ENCODE peak calls at places on chromosomes 7 and 10, in six cellular contexts. X, K, G, Y, T and V are unnamed samples.

GRCh38 chr7:7920481-7920880 is 48.1 kb upstream of the GLCCI1 start:
- DNase-seq in T (no peak), K (no peak), X (no peak), Y (no peak), G (no peak), V (no peak)

GRCh38 chr7:143323650-143324049 is 7.7 kb downstream of the CLCN1 start:
- DNase-seq in K (no peak), T (no peak), G (no peak), X (no peak), Y (no peak), V (no peak)

GRCh38 chr7:88354999-88355398 is 48.3 kb upstream of the STEAP4 start:
- DNase-seq in G (no peak), K (no peak), Y (no peak), X (no peak), T (no peak), V (no peak)

GRCh38 chr10:44180321-44181154 is 204.4 kb downstream of the CXCL12 start:
- DNase-seq in G (peak; percentile 99), Y (peak; percentile 90), T (peak; percentile 88), K (no peak), X (no peak), V (no peak)

GRCh38 chr10:114491419-114491818 is 87.1 kb upstream of the AFAP1L2 start:
- DNase-seq in Y (no peak), K (no peak), G (no peak), T (peak; percentile 81), X (peak; percentile 40), V (no peak)

GRCh38 chr10:807163-807957 is 117.9 kb upstream of the DIP2C start:
- DNase-seq in X (no peak), Y (no peak), T (no peak), G (no peak), K (no peak), V (no peak)

GRCh38 chr7:156820445-156821063 is 72.4 kb downstream of the LMBR1 start:
- DNase-seq in Y (no peak), G (no peak), T (no peak), K (no peak), X (no peak), V (no peak)

GRCh38 chr7:24966802-24967201 is 13.2 kb downstream of the OSBPL3 start:
- DNase-seq in T (no peak), X (peak; percentile 36), Y (no peak), K (no peak), G (no peak), V (no peak)

GRCh38 chr10:118775478-118775877 is 20.7 kb upstream of the CACUL1 start:
- DNase-seq in Y (no peak), K (no peak), X (no peak), G (no peak), T (no peak), V (no peak)

GRCh38 chr7:124713086-124713485 is 52.5 kb downstream of the GPR37 start:
- DNase-seq in G (no peak), K (no peak), X (no peak), Y (no peak), T (no peak), V (no peak)

GRCh38 chr7:135177021-135177696 is 6.7 kb upstream of the CYREN start:
- DNase-seq in Y (no peak), K (no peak), T (no peak), G (no peak), X (peak; percentile 98), V (no peak)

GRCh38 chr10:27373566-27374160 is 130.4 kb upstream of the RAB18 start:
- DNase-seq in K (no peak), T (no peak), G (no peak), Y (no peak), X (peak; percentile 44), V (no peak)

GRCh38 chr10:60098676-60099601 is 192.6 kb upstream of the CCDC6 start:
- DNase-seq in K (no peak), G (no peak), T (no peak), X (no peak), Y (no peak), V (no peak)

GRCh38 chr10:133393401-133394063 is 425 bp upstream of the MTG1 start:
- DNase-seq in T (peak; percentile 50), G (no peak), X (no peak), K (no peak), Y (no peak), V (no peak)

GRCh38 chr7:39952378-39952777 is 2.3 kb downstream of the CDK13 start:
- DNase-seq in K (no peak), Y (no peak), T (no peak), G (peak; percentile 78), X (peak; percentile 50), V (no peak)

GRCh38 chr7:47647213-47647985 is 65.5 kb upstream of the TNS3 start:
- DNase-seq in K (no peak), G (no peak), Y (no peak), T (no peak), X (no peak), V (no peak)

GRCh38 chr10:67657775-67658174 is 38.2 kb downstream of the CTNNA3 start:
- DNase-seq in Y (no peak), T (no peak), G (no peak), K (no peak), X (no peak), V (no peak)

GRCh38 chr7:158372400-158373302 is 215.0 kb downstream of the PTPRN2 start:
- DNase-seq in Y (no peak), T (no peak), K (no peak), X (no peak), G (no peak), V (no peak)

GRCh38 chr10:88497878-88498277 is 85.2 kb downstream of the RNLS start:
- DNase-seq in K (no peak), X (no peak), Y (no peak), T (no peak), G (peak; percentile 41), V (no peak)

GRCh38 chr7:47291461-47292051 is 290.4 kb downstream of the TNS3 start:
- DNase-seq in G (peak; percentile 95), K (peak; percentile 88), Y (peak; percentile 61), T (no peak), X (peak; percentile 98), V (no peak)

GRCh38 chr10:133293810-133294119 is 14.9 kb downstream of the TUBGCP2 start:
- DNase-seq in K (no peak), Y (no peak), X (no peak), T (no peak), G (no peak), V (no peak)

GRCh38 chr7:150924256-150924851 is 53.8 kb downstream of the KCNH2 start:
- DNase-seq in Y (no peak), T (no peak), X (no peak), K (no peak), G (no peak), V (peak; percentile 18)

GRCh38 chr7:91636129-91636724 is 244.3 kb downstream of the MTERF1 start:
- DNase-seq in T (no peak), G (peak; percentile 8), K (no peak), X (peak; percentile 35), Y (no peak), V (peak; percentile 31)
- TF ChIP-seq CTCF in T (peak; percentile 37), G (peak; percentile 52), K (peak; percentile 82), X (peak; percentile 73), Y (peak; percentile 43), V (peak; percentile 67)

DNA sequence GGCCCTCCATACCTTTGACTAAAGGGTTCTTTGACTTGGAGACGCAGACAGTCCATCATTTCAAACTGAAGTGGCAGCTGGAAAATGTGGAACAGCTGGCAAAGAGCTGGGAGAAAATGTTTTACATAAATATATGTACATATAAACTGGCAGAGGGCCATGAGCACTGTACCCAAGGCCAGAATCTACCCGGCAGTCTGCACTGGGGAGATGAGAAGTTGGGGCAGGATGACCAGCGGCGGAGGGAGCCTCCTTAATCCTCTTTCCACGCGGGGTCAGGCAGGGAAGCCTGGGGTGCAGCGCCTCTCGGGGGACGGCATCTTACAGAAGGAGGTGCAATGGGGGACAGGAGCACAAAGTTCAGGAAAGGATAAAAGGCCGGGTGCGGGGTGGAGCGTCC is 1.3 kb downstream of the GLI3 start:
- DNase-seq in X (no peak), T (peak; percentile 74), Y (no peak), K (no peak), G (no peak), V (no peak)
- H3K4me3 ChIP-seq in X (peak overlapping the region; percentile 92), T (peak overlapping the region; percentile 67), Y (peak overlapping the region; percentile 87), K (peak overlapping the region; percentile 89), G (peak overlapping the region; percentile 83), V (peak overlapping the region; percentile 71)

GRCh38 chr10:84108797-84109196 is 30.5 kb upstream of the GHITM start:
- DNase-seq in Y (no peak), G (no peak), T (no peak), X (no peak), K (no peak), V (no peak)

GRCh38 chr10:84117683-84118394 is 21.5 kb upstream of the GHITM start:
- DNase-seq in X (no peak), T (no peak), Y (no peak), G (no peak), K (no peak), V (no peak)

GRCh38 chr10:84118395-84119006 is 20.8 kb upstream of the GHITM start:
- DNase-seq in T (no peak), G (no peak), Y (no peak), K (no peak), X (peak; percentile 20), V (no peak)

GRCh38 chr10:84114088-84114667 is 25.1 kb upstream of the GHITM start:
- DNase-seq in K (no peak), X (peak; percentile 4), G (no peak), T (no peak), Y (no peak), V (no peak)
- TF ChIP-seq CTCF in K (peak; percentile 54), X (peak; percentile 38), G (peak; percentile 36), T (no peak), Y (peak; percentile 30), V (peak; percentile 59)

GRCh38 chr7:97024209-97025129 is at the start of gene DLX5:
- DNase-seq in Y (no peak), K (no peak), G (peak; percentile 52), X (peak; percentile 38), T (no peak), V (no peak)

GRCh38 chr7:97026705-97027426 is 2.2 kb upstream of the DLX5 start:
- DNase-seq in X (no peak), G (no peak), Y (no peak), T (no peak), K (no peak), V (no peak)

GRCh38 chr7:97025130-97025499 is 484 bp upstream of the DLX5 start:
- DNase-seq in K (no peak), X (no peak), T (no peak), Y (no peak), G (no peak), V (no peak)

GRCh38 chr7:97025983-97026704 is 1.5 kb upstream of the DLX5 start:
- DNase-seq in X (no peak), G (peak; percentile 8), K (no peak), T (no peak), Y (no peak), V (no peak)

DNA sequence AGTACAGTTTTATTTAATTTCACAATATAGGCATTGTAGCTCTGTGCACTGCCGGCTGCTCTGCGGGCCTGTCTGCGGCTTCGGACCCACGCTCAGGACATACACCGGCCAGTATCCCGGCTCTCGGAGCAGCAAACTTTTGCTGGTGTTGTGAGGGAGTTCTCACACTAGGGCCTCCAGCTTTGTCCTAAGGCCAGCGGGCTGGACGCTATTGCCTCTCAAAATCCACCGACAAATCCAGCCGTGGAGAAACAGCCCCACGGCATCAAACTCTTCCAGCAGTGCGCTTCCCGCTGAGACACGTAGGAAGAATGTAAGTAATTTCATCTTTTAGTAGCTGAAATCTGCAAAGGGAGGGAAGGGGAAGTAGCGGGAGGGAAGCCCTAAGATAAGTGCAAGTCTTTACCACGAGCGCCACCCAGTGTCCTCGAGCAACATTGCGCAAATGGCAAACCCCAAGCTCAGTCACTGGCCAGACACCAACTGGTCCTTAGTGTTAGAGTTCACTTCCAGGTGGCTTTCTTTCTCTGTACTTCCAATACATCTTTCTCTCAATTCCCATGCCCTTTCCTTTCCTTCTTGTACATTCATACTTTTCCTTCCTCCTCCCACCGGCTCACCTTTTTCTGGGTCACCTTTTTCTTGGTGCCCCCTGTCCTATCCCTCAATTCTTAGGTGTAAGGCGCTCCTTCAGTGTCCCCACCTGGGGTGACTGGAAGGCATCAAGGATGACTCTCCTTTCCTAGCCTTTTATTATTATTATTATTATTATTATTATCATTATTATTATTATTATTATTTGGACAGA is 3.0 kb upstream of the DLX5 start:
- DNase-seq in G (peak; percentile 87), K (no peak), T (peak; percentile 83), X (peak; percentile 70), Y (peak; percentile 69), V (peak; percentile 46)
- H3K4me3 ChIP-seq in G (peak overlapping the region; percentile 53), K (peak overlapping the region; percentile 49), T (peak overlapping the region; percentile 48), X (peak overlapping the region; percentile 6), Y (peak overlapping the region; percentile 46), V (no peak overlapping the region)